ENCODE peak calls at places on chromosomes 7 and 10, in nine cellular contexts. One of them, this sample, is unnamed.
A peak's percentile ranks its signal among the peaks of the same experiment; 100 is the strongest.

GRCh38 chr10:110147961-110148360 is 59.4 kb upstream of the MXI1 start:
- ATAC-seq in lower lobe of right lung: no peak
- ATAC-seq in heart right ventricle: no peak
- ATAC-seq in heart left ventricle: no peak
- ATAC-seq in CD8-positive, alpha-beta T cell: no peak
- ATAC-seq in upper lobe of right lung: no peak
- ATAC-seq in HCT116: peak; percentile 34
- ATAC-seq in PC-3: no peak
- ATAC-seq in pancreas: no peak
- ATAC-seq in this sample: no peak

GRCh38 chr10:13608246-13608853 is 21.6 kb downstream of the PRPF18 start:
- ATAC-seq in PC-3: no peak
- ATAC-seq in pancreas: peak; percentile 74
- ATAC-seq in heart left ventricle: no peak
- ATAC-seq in HCT116: no peak
- ATAC-seq in heart right ventricle: no peak
- ATAC-seq in upper lobe of right lung: no peak
- ATAC-seq in lower lobe of right lung: no peak
- ATAC-seq in CD8-positive, alpha-beta T cell: no peak
- ATAC-seq in this sample: no peak

GRCh38 chr7:44980393-44981034 is 1.7 kb upstream of the MYO1G start:
- ATAC-seq in lower lobe of right lung: peak; percentile 58
- ATAC-seq in PC-3: no peak
- ATAC-seq in pancreas: no peak
- ATAC-seq in upper lobe of right lung: peak; percentile 62
- ATAC-seq in HCT116: no peak
- ATAC-seq in CD8-positive, alpha-beta T cell: peak; percentile 43
- ATAC-seq in heart right ventricle: peak; percentile 31
- ATAC-seq in heart left ventricle: no peak
- ATAC-seq in this sample: peak; percentile 38

GRCh38 chr10:65419629-65420028 is 1506.2 kb upstream of the LRRTM3 start:
- ATAC-seq in upper lobe of right lung: no peak
- ATAC-seq in HCT116: no peak
- ATAC-seq in PC-3: peak; percentile 98
- ATAC-seq in heart left ventricle: no peak
- ATAC-seq in heart right ventricle: no peak
- ATAC-seq in CD8-positive, alpha-beta T cell: no peak
- ATAC-seq in pancreas: no peak
- ATAC-seq in lower lobe of right lung: no peak
- ATAC-seq in this sample: no peak

GRCh38 chr7:45720989-45721388 is 146.8 kb downstream of the ADCY1 start:
- ATAC-seq in PC-3: no peak
- ATAC-seq in upper lobe of right lung: no peak
- ATAC-seq in pancreas: no peak
- ATAC-seq in heart left ventricle: no peak
- ATAC-seq in HCT116: no peak
- ATAC-seq in CD8-positive, alpha-beta T cell: no peak
- ATAC-seq in heart right ventricle: no peak
- ATAC-seq in lower lobe of right lung: no peak
- ATAC-seq in this sample: no peak

GRCh38 chr10:67221939-67222494 is 296.2 kb downstream of the LRRTM3 start:
- ATAC-seq in PC-3: no peak
- ATAC-seq in heart right ventricle: peak; percentile 46
- ATAC-seq in pancreas: no peak
- ATAC-seq in lower lobe of right lung: no peak
- ATAC-seq in heart left ventricle: peak; percentile 35
- ATAC-seq in upper lobe of right lung: no peak
- ATAC-seq in HCT116: no peak
- ATAC-seq in CD8-positive, alpha-beta T cell: no peak
- ATAC-seq in this sample: no peak

GRCh38 chr10:73965890-73966768 is 31.8 kb upstream of the VCL start:
- ATAC-seq in heart left ventricle: peak; percentile 83
- ATAC-seq in lower lobe of right lung: peak; percentile 88
- ATAC-seq in HCT116: peak; percentile 91
- ATAC-seq in CD8-positive, alpha-beta T cell: no peak
- ATAC-seq in heart right ventricle: peak; percentile 95
- ATAC-seq in upper lobe of right lung: peak; percentile 91
- ATAC-seq in PC-3: peak; percentile 98
- ATAC-seq in pancreas: peak; percentile 83
- ATAC-seq in this sample: peak; percentile 97

GRCh38 chr10:48579251-48579960 is 25.5 kb downstream of the ARHGAP22 start:
- ATAC-seq in heart right ventricle: peak; percentile 34
- ATAC-seq in CD8-positive, alpha-beta T cell: no peak
- ATAC-seq in heart left ventricle: no peak
- ATAC-seq in HCT116: no peak
- ATAC-seq in pancreas: no peak
- ATAC-seq in PC-3: no peak
- ATAC-seq in upper lobe of right lung: no peak
- ATAC-seq in lower lobe of right lung: no peak
- ATAC-seq in this sample: no peak

GRCh38 chr10:132452651-132453469 is 55.9 kb downstream of the PWWP2B start:
- ATAC-seq in HCT116: peak; percentile 64
- ATAC-seq in lower lobe of right lung: peak; percentile 90
- ATAC-seq in upper lobe of right lung: peak; percentile 84
- ATAC-seq in CD8-positive, alpha-beta T cell: peak; percentile 92
- ATAC-seq in pancreas: peak; percentile 88
- ATAC-seq in heart left ventricle: peak; percentile 56
- ATAC-seq in heart right ventricle: peak; percentile 88
- ATAC-seq in PC-3: peak; percentile 53
- ATAC-seq in this sample: peak; percentile 74

GRCh38 chr10:132450825-132451505 is 54.0 kb downstream of the PWWP2B start:
- ATAC-seq in pancreas: no peak
- ATAC-seq in heart right ventricle: no peak
- ATAC-seq in PC-3: no peak
- ATAC-seq in upper lobe of right lung: no peak
- ATAC-seq in lower lobe of right lung: no peak
- ATAC-seq in HCT116: no peak
- ATAC-seq in CD8-positive, alpha-beta T cell: no peak
- ATAC-seq in heart left ventricle: no peak
- ATAC-seq in this sample: no peak

GRCh38 chr10:132451506-132452215 is 54.7 kb downstream of the PWWP2B start:
- ATAC-seq in PC-3: no peak
- ATAC-seq in CD8-positive, alpha-beta T cell: no peak
- ATAC-seq in lower lobe of right lung: no peak
- ATAC-seq in heart left ventricle: no peak
- ATAC-seq in heart right ventricle: no peak
- ATAC-seq in HCT116: no peak
- ATAC-seq in upper lobe of right lung: no peak
- ATAC-seq in pancreas: no peak
- ATAC-seq in this sample: no peak

GRCh38 chr10:132453470-132453861 is 56.5 kb downstream of the PWWP2B start:
- ATAC-seq in PC-3: peak; percentile 5
- ATAC-seq in heart right ventricle: peak; percentile 3
- ATAC-seq in heart left ventricle: no peak
- ATAC-seq in CD8-positive, alpha-beta T cell: no peak
- ATAC-seq in pancreas: peak; percentile 29
- ATAC-seq in upper lobe of right lung: no peak
- ATAC-seq in HCT116: peak; percentile 10
- ATAC-seq in lower lobe of right lung: no peak
- ATAC-seq in this sample: peak; percentile 6

GRCh38 chr10:132452216-132452650 is 55.2 kb downstream of the PWWP2B start:
- ATAC-seq in pancreas: peak; percentile 5
- ATAC-seq in PC-3: peak; percentile 4
- ATAC-seq in lower lobe of right lung: peak; percentile 7
- ATAC-seq in HCT116: no peak
- ATAC-seq in heart right ventricle: peak; percentile 59
- ATAC-seq in CD8-positive, alpha-beta T cell: no peak
- ATAC-seq in heart left ventricle: no peak
- ATAC-seq in upper lobe of right lung: peak; percentile 6
- ATAC-seq in this sample: no peak
- TF ChIP-seq CTCF in pancreas: no peak
- TF ChIP-seq CTCF in PC-3: no peak
- TF ChIP-seq CTCF in lower lobe of right lung: peak; percentile 37
- TF ChIP-seq CTCF in HCT116: no peak
- TF ChIP-seq CTCF in heart right ventricle: no peak
- TF ChIP-seq CTCF in CD8-positive, alpha-beta T cell: no peak
- TF ChIP-seq CTCF in heart left ventricle: peak; percentile 42
- TF ChIP-seq CTCF in upper lobe of right lung: peak; percentile 31
- TF ChIP-seq CTCF in this sample: no peak

DNA sequence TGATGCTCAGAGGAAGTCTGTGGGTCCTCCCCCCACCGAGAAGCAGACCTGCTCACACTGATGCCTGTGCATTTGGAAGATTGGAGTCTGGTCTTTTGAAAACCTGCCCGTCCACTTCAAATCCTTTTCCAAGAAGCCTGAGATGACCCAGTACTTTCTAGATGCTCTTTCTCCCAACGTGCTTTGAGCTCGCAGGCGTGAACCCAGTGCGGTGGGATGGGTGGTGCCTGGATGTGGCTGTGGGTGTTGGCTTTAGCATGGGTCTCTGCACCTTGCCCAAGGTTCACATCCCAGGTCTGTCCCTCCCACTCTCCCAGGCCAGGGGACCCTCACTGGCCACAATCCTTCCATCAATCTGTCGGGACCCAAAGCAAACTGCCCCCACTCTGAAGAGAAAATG is 170.2 kb downstream of the ADARB2 start:
- ATAC-seq in upper lobe of right lung: no peak
- ATAC-seq in heart right ventricle: no peak
- ATAC-seq in PC-3: no peak
- ATAC-seq in lower lobe of right lung: no peak
- ATAC-seq in pancreas: no peak
- ATAC-seq in CD8-positive, alpha-beta T cell: no peak
- ATAC-seq in heart left ventricle: no peak
- ATAC-seq in HCT116: no peak
- ATAC-seq in this sample: no peak
- H3K9me3 ChIP-seq in upper lobe of right lung: no peaks in the 10 kb centered on the region
- H3K9me3 ChIP-seq in heart right ventricle: no peaks in the 10 kb centered on the region
- H3K9me3 ChIP-seq in PC-3: no peaks in the 10 kb centered on the region
- H3K9me3 ChIP-seq in lower lobe of right lung: no peaks in the 10 kb centered on the region
- H3K9me3 ChIP-seq in pancreas: no peaks in the 10 kb centered on the region
- H3K9me3 ChIP-seq in CD8-positive, alpha-beta T cell: no peaks in the 10 kb centered on the region
- H3K9me3 ChIP-seq in heart left ventricle: no peaks in the 10 kb centered on the region
- H3K9me3 ChIP-seq in HCT116: no peaks in the 10 kb centered on the region
- H3K9me3 ChIP-seq in this sample: no peaks in the 10 kb centered on the region

GRCh38 chr7:151366141-151366871 is 24.7 kb downstream of the NUB1 start:
- ATAC-seq in heart right ventricle: no peak
- ATAC-seq in pancreas: no peak
- ATAC-seq in upper lobe of right lung: no peak
- ATAC-seq in CD8-positive, alpha-beta T cell: no peak
- ATAC-seq in HCT116: no peak
- ATAC-seq in lower lobe of right lung: no peak
- ATAC-seq in heart left ventricle: no peak
- ATAC-seq in PC-3: no peak
- ATAC-seq in this sample: no peak

GRCh38 chr7:151371266-151371665 is 29.7 kb downstream of the NUB1 start:
- ATAC-seq in upper lobe of right lung: no peak
- ATAC-seq in HCT116: no peak
- ATAC-seq in pancreas: no peak
- ATAC-seq in heart left ventricle: no peak
- ATAC-seq in PC-3: no peak
- ATAC-seq in heart right ventricle: no peak
- ATAC-seq in lower lobe of right lung: no peak
- ATAC-seq in CD8-positive, alpha-beta T cell: no peak
- ATAC-seq in this sample: no peak

GRCh38 chr7:151368136-151368571 is 26.5 kb downstream of the NUB1 start:
- ATAC-seq in pancreas: peak; percentile 97
- ATAC-seq in HCT116: peak; percentile 100
- ATAC-seq in heart left ventricle: peak; percentile 84
- ATAC-seq in CD8-positive, alpha-beta T cell: peak; percentile 97
- ATAC-seq in PC-3: peak; percentile 99
- ATAC-seq in lower lobe of right lung: peak; percentile 96
- ATAC-seq in upper lobe of right lung: peak; percentile 99
- ATAC-seq in heart right ventricle: peak; percentile 97
- ATAC-seq in this sample: peak; percentile 90

GRCh38 chr7:151366872-151367207 is 25.2 kb downstream of the NUB1 start:
- ATAC-seq in lower lobe of right lung: peak; percentile 67
- ATAC-seq in heart left ventricle: peak; percentile 47
- ATAC-seq in heart right ventricle: peak; percentile 55
- ATAC-seq in PC-3: no peak
- ATAC-seq in upper lobe of right lung: peak; percentile 57
- ATAC-seq in HCT116: no peak
- ATAC-seq in CD8-positive, alpha-beta T cell: no peak
- ATAC-seq in pancreas: no peak
- ATAC-seq in this sample: peak; percentile 91

DNA sequence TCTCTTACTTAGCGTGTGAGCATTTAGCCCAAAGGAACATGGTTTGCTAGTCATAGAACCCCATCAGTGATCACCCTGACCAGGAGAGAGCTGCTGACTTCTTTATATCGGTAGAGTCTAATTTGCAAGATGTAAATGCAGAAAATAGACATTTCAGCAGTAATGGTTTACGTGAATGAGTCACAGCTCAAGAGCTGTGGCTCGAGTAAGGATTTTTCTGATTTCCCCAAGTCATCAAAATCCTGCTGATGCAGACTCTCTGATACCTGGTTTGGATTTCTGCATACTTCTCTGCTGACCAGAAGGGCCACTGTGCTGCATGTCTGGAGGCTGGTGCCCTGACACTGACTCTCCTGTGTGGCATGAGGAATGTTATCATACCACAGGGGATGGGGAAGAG is 25.7 kb downstream of the NUB1 start:
- ATAC-seq in PC-3: peak; percentile 51
- ATAC-seq in upper lobe of right lung: no peak
- ATAC-seq in CD8-positive, alpha-beta T cell: no peak
- ATAC-seq in HCT116: no peak
- ATAC-seq in heart right ventricle: peak; percentile 9
- ATAC-seq in heart left ventricle: no peak
- ATAC-seq in lower lobe of right lung: no peak
- ATAC-seq in pancreas: no peak
- ATAC-seq in this sample: no peak
- H3K27ac ChIP-seq in PC-3: no peak overlapping the region
- H3K27ac ChIP-seq in upper lobe of right lung: no peak overlapping the region
- H3K27ac ChIP-seq in CD8-positive, alpha-beta T cell: no peak overlapping the region
- H3K27ac ChIP-seq in HCT116: no peak overlapping the region
- H3K27ac ChIP-seq in heart right ventricle: no peak overlapping the region
- H3K27ac ChIP-seq in heart left ventricle: no peak overlapping the region
- H3K27ac ChIP-seq in lower lobe of right lung: no peak overlapping the region
- H3K27ac ChIP-seq in pancreas: no peak overlapping the region
- H3K27ac ChIP-seq in this sample: no peak overlapping the region

GRCh38 chr10:23435378-23435777 is 3.5 kb upstream of the OTUD1 start:
- ATAC-seq in CD8-positive, alpha-beta T cell: no peak
- ATAC-seq in heart right ventricle: no peak
- ATAC-seq in upper lobe of right lung: no peak
- ATAC-seq in heart left ventricle: no peak
- ATAC-seq in pancreas: no peak
- ATAC-seq in PC-3: no peak
- ATAC-seq in lower lobe of right lung: no peak
- ATAC-seq in HCT116: no peak
- ATAC-seq in this sample: no peak

GRCh38 chr10:23437987-23438546 is 808 bp upstream of the OTUD1 start:
- ATAC-seq in HCT116: no peak
- ATAC-seq in upper lobe of right lung: no peak
- ATAC-seq in lower lobe of right lung: no peak
- ATAC-seq in heart right ventricle: no peak
- ATAC-seq in heart left ventricle: peak; percentile 1
- ATAC-seq in CD8-positive, alpha-beta T cell: no peak
- ATAC-seq in PC-3: no peak
- ATAC-seq in pancreas: no peak
- ATAC-seq in this sample: no peak

GRCh38 chr10:23439452-23439919 is 611 bp downstream of the OTUD1 start:
- ATAC-seq in lower lobe of right lung: no peak
- ATAC-seq in heart right ventricle: no peak
- ATAC-seq in heart left ventricle: no peak
- ATAC-seq in HCT116: peak; percentile 18
- ATAC-seq in PC-3: peak; percentile 14
- ATAC-seq in upper lobe of right lung: peak; percentile 0
- ATAC-seq in CD8-positive, alpha-beta T cell: peak; percentile 1
- ATAC-seq in pancreas: peak; percentile 8
- ATAC-seq in this sample: peak; percentile 1

GRCh38 chr10:23439920-23440875 is 1.3 kb downstream of the OTUD1 start:
- ATAC-seq in lower lobe of right lung: no peak
- ATAC-seq in HCT116: no peak
- ATAC-seq in heart right ventricle: no peak
- ATAC-seq in upper lobe of right lung: peak; percentile 1
- ATAC-seq in pancreas: peak; percentile 0
- ATAC-seq in CD8-positive, alpha-beta T cell: no peak
- ATAC-seq in heart left ventricle: no peak
- ATAC-seq in PC-3: peak; percentile 16
- ATAC-seq in this sample: no peak

GRCh38 chr10:23438547-23439451 is at the start of gene OTUD1:
- ATAC-seq in CD8-positive, alpha-beta T cell: peak; percentile 89
- ATAC-seq in heart left ventricle: peak; percentile 91
- ATAC-seq in pancreas: peak; percentile 94
- ATAC-seq in lower lobe of right lung: peak; percentile 97
- ATAC-seq in HCT116: peak; percentile 91
- ATAC-seq in heart right ventricle: peak; percentile 92
- ATAC-seq in PC-3: peak; percentile 79
- ATAC-seq in upper lobe of right lung: peak; percentile 96
- ATAC-seq in this sample: peak; percentile 95
- TF ChIP-seq CTCF in CD8-positive, alpha-beta T cell: no peak
- TF ChIP-seq CTCF in heart left ventricle: peak; percentile 15
- TF ChIP-seq CTCF in pancreas: no peak
- TF ChIP-seq CTCF in lower lobe of right lung: peak; percentile 16
- TF ChIP-seq CTCF in HCT116: no peak
- TF ChIP-seq CTCF in heart right ventricle: no peak
- TF ChIP-seq CTCF in PC-3: no peak
- TF ChIP-seq CTCF in upper lobe of right lung: no peak
- TF ChIP-seq CTCF in this sample: peak; percentile 57